ENCODE peak calls at places on chromosomes 16 and 17, in eight cellular contexts. One of them, this sample, is unnamed.

GRCh38 chr17:4492762-4493561 is 5.7 kb upstream of the SPNS2 start:
- DNase-seq in hepatocyte: peak
- DNase-seq in non-pigmented ciliary epithelial cell: no peak
- DNase-seq in NCI-H187 treated with DMSO at 0.1 percent for 48 hours: no peak
- DNase-seq in stimulated activated CD4-positive, alpha-beta T cell treated with anti-CD3 and anti-CD28 coated beads, Interleukin-1b, Interleukin-23, amount 100 ng/mL, for 24 hours: no peak
- DNase-seq in activated CD4-positive, alpha-beta T cell treated with anti-CD3 and anti-CD28 coated beads, Interleukin-2, amount 10 ng/mL, durations not matched to agents 24 days and 14 days: peak
- DNase-seq in cerebellum: no peak
- DNase-seq in Caco-2: peak
- DNase-seq in this sample: peak

GRCh38 chr17:17414316-17414937 is 62.4 kb upstream of the MED9 start:
- DNase-seq in hepatocyte: no peak
- DNase-seq in non-pigmented ciliary epithelial cell: no peak
- DNase-seq in stimulated activated CD4-positive, alpha-beta T cell treated with anti-CD3 and anti-CD28 coated beads, Interleukin-1b, Interleukin-23, amount 100 ng/mL, for 24 hours: no peak
- DNase-seq in Caco-2: no peak
- DNase-seq in NCI-H187 treated with DMSO at 0.1 percent for 48 hours: no peak
- DNase-seq in activated CD4-positive, alpha-beta T cell treated with anti-CD3 and anti-CD28 coated beads, Interleukin-2, amount 10 ng/mL, durations not matched to agents 24 days and 14 days: no peak
- DNase-seq in cerebellum: peak
- DNase-seq in this sample: no peak

GRCh38 chr17:27480699-27481098 is 24.5 kb downstream of the KSR1 start:
- DNase-seq in hepatocyte: no peak
- DNase-seq in cerebellum: no peak
- DNase-seq in activated CD4-positive, alpha-beta T cell treated with anti-CD3 and anti-CD28 coated beads, Interleukin-2, amount 10 ng/mL, durations not matched to agents 24 days and 14 days: peak
- DNase-seq in stimulated activated CD4-positive, alpha-beta T cell treated with anti-CD3 and anti-CD28 coated beads, Interleukin-1b, Interleukin-23, amount 100 ng/mL, for 24 hours: no peak
- DNase-seq in NCI-H187 treated with DMSO at 0.1 percent for 48 hours: no peak
- DNase-seq in Caco-2: no peak
- DNase-seq in non-pigmented ciliary epithelial cell: no peak
- DNase-seq in this sample: no peak

GRCh38 chr16:12062343-12063003 is 85.9 kb downstream of the SNX29 start:
- DNase-seq in cerebellum: no peak
- DNase-seq in stimulated activated CD4-positive, alpha-beta T cell treated with anti-CD3 and anti-CD28 coated beads, Interleukin-1b, Interleukin-23, amount 100 ng/mL, for 24 hours: no peak
- DNase-seq in Caco-2: no peak
- DNase-seq in NCI-H187 treated with DMSO at 0.1 percent for 48 hours: no peak
- DNase-seq in hepatocyte: no peak
- DNase-seq in non-pigmented ciliary epithelial cell: peak
- DNase-seq in activated CD4-positive, alpha-beta T cell treated with anti-CD3 and anti-CD28 coated beads, Interleukin-2, amount 10 ng/mL, durations not matched to agents 24 days and 14 days: no peak
- DNase-seq in this sample: peak

GRCh38 chr16:64545769-64546168 is 576.1 kb downstream of the CDH11 start:
- DNase-seq in stimulated activated CD4-positive, alpha-beta T cell treated with anti-CD3 and anti-CD28 coated beads, Interleukin-1b, Interleukin-23, amount 100 ng/mL, for 24 hours: no peak
- DNase-seq in NCI-H187 treated with DMSO at 0.1 percent for 48 hours: no peak
- DNase-seq in non-pigmented ciliary epithelial cell: no peak
- DNase-seq in hepatocyte: no peak
- DNase-seq in Caco-2: no peak
- DNase-seq in activated CD4-positive, alpha-beta T cell treated with anti-CD3 and anti-CD28 coated beads, Interleukin-2, amount 10 ng/mL, durations not matched to agents 24 days and 14 days: no peak
- DNase-seq in cerebellum: no peak
- DNase-seq in this sample: no peak

GRCh38 chr16:85137323-85138072 is 25.2 kb upstream of the CIBAR2 start:
- DNase-seq in Caco-2: peak
- DNase-seq in stimulated activated CD4-positive, alpha-beta T cell treated with anti-CD3 and anti-CD28 coated beads, Interleukin-1b, Interleukin-23, amount 100 ng/mL, for 24 hours: no peak
- DNase-seq in activated CD4-positive, alpha-beta T cell treated with anti-CD3 and anti-CD28 coated beads, Interleukin-2, amount 10 ng/mL, durations not matched to agents 24 days and 14 days: no peak
- DNase-seq in cerebellum: peak
- DNase-seq in non-pigmented ciliary epithelial cell: no peak
- DNase-seq in NCI-H187 treated with DMSO at 0.1 percent for 48 hours: no peak
- DNase-seq in hepatocyte: peak
- DNase-seq in this sample: peak

GRCh38 chr16:68166264-68166663 is 69.7 kb downstream of the ESRP2 start:
- DNase-seq in non-pigmented ciliary epithelial cell: no peak
- DNase-seq in hepatocyte: no peak
- DNase-seq in Caco-2: no peak
- DNase-seq in cerebellum: no peak
- DNase-seq in NCI-H187 treated with DMSO at 0.1 percent for 48 hours: no peak
- DNase-seq in activated CD4-positive, alpha-beta T cell treated with anti-CD3 and anti-CD28 coated beads, Interleukin-2, amount 10 ng/mL, durations not matched to agents 24 days and 14 days: no peak
- DNase-seq in stimulated activated CD4-positive, alpha-beta T cell treated with anti-CD3 and anti-CD28 coated beads, Interleukin-1b, Interleukin-23, amount 100 ng/mL, for 24 hours: no peak
- DNase-seq in this sample: no peak

GRCh38 chr16:19936431-19936830 is 51.8 kb upstream of the GPRC5B start:
- DNase-seq in stimulated activated CD4-positive, alpha-beta T cell treated with anti-CD3 and anti-CD28 coated beads, Interleukin-1b, Interleukin-23, amount 100 ng/mL, for 24 hours: no peak
- DNase-seq in cerebellum: peak
- DNase-seq in activated CD4-positive, alpha-beta T cell treated with anti-CD3 and anti-CD28 coated beads, Interleukin-2, amount 10 ng/mL, durations not matched to agents 24 days and 14 days: no peak
- DNase-seq in NCI-H187 treated with DMSO at 0.1 percent for 48 hours: no peak
- DNase-seq in Caco-2: no peak
- DNase-seq in hepatocyte: no peak
- DNase-seq in non-pigmented ciliary epithelial cell: no peak
- DNase-seq in this sample: no peak

GRCh38 chr16:50538411-50539052 is 9.7 kb upstream of the NKD1 start:
- DNase-seq in non-pigmented ciliary epithelial cell: no peak
- DNase-seq in cerebellum: no peak
- DNase-seq in hepatocyte: no peak
- DNase-seq in Caco-2: no peak
- DNase-seq in stimulated activated CD4-positive, alpha-beta T cell treated with anti-CD3 and anti-CD28 coated beads, Interleukin-1b, Interleukin-23, amount 100 ng/mL, for 24 hours: no peak
- DNase-seq in NCI-H187 treated with DMSO at 0.1 percent for 48 hours: no peak
- DNase-seq in activated CD4-positive, alpha-beta T cell treated with anti-CD3 and anti-CD28 coated beads, Interleukin-2, amount 10 ng/mL, durations not matched to agents 24 days and 14 days: no peak
- DNase-seq in this sample: no peak

GRCh38 chr17:69605571-69605970 is 191.1 kb downstream of the MAP2K6 start:
- DNase-seq in non-pigmented ciliary epithelial cell: no peak
- DNase-seq in Caco-2: no peak
- DNase-seq in NCI-H187 treated with DMSO at 0.1 percent for 48 hours: no peak
- DNase-seq in stimulated activated CD4-positive, alpha-beta T cell treated with anti-CD3 and anti-CD28 coated beads, Interleukin-1b, Interleukin-23, amount 100 ng/mL, for 24 hours: no peak
- DNase-seq in activated CD4-positive, alpha-beta T cell treated with anti-CD3 and anti-CD28 coated beads, Interleukin-2, amount 10 ng/mL, durations not matched to agents 24 days and 14 days: no peak
- DNase-seq in cerebellum: no peak
- DNase-seq in hepatocyte: no peak
- DNase-seq in this sample: no peak

GRCh38 chr16:15865742-15866141 is 8.9 kb upstream of the MYH11 start:
- DNase-seq in cerebellum: no peak
- DNase-seq in Caco-2: no peak
- DNase-seq in activated CD4-positive, alpha-beta T cell treated with anti-CD3 and anti-CD28 coated beads, Interleukin-2, amount 10 ng/mL, durations not matched to agents 24 days and 14 days: no peak
- DNase-seq in non-pigmented ciliary epithelial cell: no peak
- DNase-seq in stimulated activated CD4-positive, alpha-beta T cell treated with anti-CD3 and anti-CD28 coated beads, Interleukin-1b, Interleukin-23, amount 100 ng/mL, for 24 hours: no peak
- DNase-seq in hepatocyte: no peak
- DNase-seq in NCI-H187 treated with DMSO at 0.1 percent for 48 hours: no peak
- DNase-seq in this sample: no peak

GRCh38 chr16:84239910-84240309 is at the start of gene KCNG4:
- DNase-seq in activated CD4-positive, alpha-beta T cell treated with anti-CD3 and anti-CD28 coated beads, Interleukin-2, amount 10 ng/mL, durations not matched to agents 24 days and 14 days: no peak
- DNase-seq in NCI-H187 treated with DMSO at 0.1 percent for 48 hours: no peak
- DNase-seq in non-pigmented ciliary epithelial cell: no peak
- DNase-seq in hepatocyte: no peak
- DNase-seq in cerebellum: no peak
- DNase-seq in Caco-2: no peak
- DNase-seq in stimulated activated CD4-positive, alpha-beta T cell treated with anti-CD3 and anti-CD28 coated beads, Interleukin-1b, Interleukin-23, amount 100 ng/mL, for 24 hours: no peak
- DNase-seq in this sample: no peak

GRCh38 chr16:67758966-67759365 is 39.9 kb upstream of the GFOD2 start:
- DNase-seq in cerebellum: no peak
- DNase-seq in hepatocyte: no peak
- DNase-seq in NCI-H187 treated with DMSO at 0.1 percent for 48 hours: no peak
- DNase-seq in Caco-2: no peak
- DNase-seq in stimulated activated CD4-positive, alpha-beta T cell treated with anti-CD3 and anti-CD28 coated beads, Interleukin-1b, Interleukin-23, amount 100 ng/mL, for 24 hours: no peak
- DNase-seq in activated CD4-positive, alpha-beta T cell treated with anti-CD3 and anti-CD28 coated beads, Interleukin-2, amount 10 ng/mL, durations not matched to agents 24 days and 14 days: no peak
- DNase-seq in non-pigmented ciliary epithelial cell: no peak
- DNase-seq in this sample: no peak

GRCh38 chr16:68234188-68235104 is 1.5 kb downstream of the ESRP2 start:
- DNase-seq in Caco-2: peak
- DNase-seq in NCI-H187 treated with DMSO at 0.1 percent for 48 hours: no peak
- DNase-seq in hepatocyte: peak
- DNase-seq in activated CD4-positive, alpha-beta T cell treated with anti-CD3 and anti-CD28 coated beads, Interleukin-2, amount 10 ng/mL, durations not matched to agents 24 days and 14 days: peak
- DNase-seq in non-pigmented ciliary epithelial cell: no peak
- DNase-seq in cerebellum: no peak
- DNase-seq in stimulated activated CD4-positive, alpha-beta T cell treated with anti-CD3 and anti-CD28 coated beads, Interleukin-1b, Interleukin-23, amount 100 ng/mL, for 24 hours: no peak
- DNase-seq in this sample: peak

GRCh38 chr16:86628614-86629013 is 50.3 kb downstream of the FOXL1 start:
- DNase-seq in Caco-2: no peak
- DNase-seq in cerebellum: no peak
- DNase-seq in stimulated activated CD4-positive, alpha-beta T cell treated with anti-CD3 and anti-CD28 coated beads, Interleukin-1b, Interleukin-23, amount 100 ng/mL, for 24 hours: no peak
- DNase-seq in NCI-H187 treated with DMSO at 0.1 percent for 48 hours: no peak
- DNase-seq in non-pigmented ciliary epithelial cell: no peak
- DNase-seq in activated CD4-positive, alpha-beta T cell treated with anti-CD3 and anti-CD28 coated beads, Interleukin-2, amount 10 ng/mL, durations not matched to agents 24 days and 14 days: no peak
- DNase-seq in hepatocyte: no peak
- DNase-seq in this sample: no peak

GRCh38 chr17:66951605-66951953 is 12.9 kb upstream of the CACNG4 start:
- DNase-seq in stimulated activated CD4-positive, alpha-beta T cell treated with anti-CD3 and anti-CD28 coated beads, Interleukin-1b, Interleukin-23, amount 100 ng/mL, for 24 hours: no peak
- DNase-seq in cerebellum: no peak
- DNase-seq in activated CD4-positive, alpha-beta T cell treated with anti-CD3 and anti-CD28 coated beads, Interleukin-2, amount 10 ng/mL, durations not matched to agents 24 days and 14 days: no peak
- DNase-seq in Caco-2: peak
- DNase-seq in non-pigmented ciliary epithelial cell: no peak
- DNase-seq in hepatocyte: peak
- DNase-seq in NCI-H187 treated with DMSO at 0.1 percent for 48 hours: no peak
- DNase-seq in this sample: peak

GRCh38 chr17:60528828-60529227 is 2.8 kb upstream of the APPBP2 start:
- DNase-seq in NCI-H187 treated with DMSO at 0.1 percent for 48 hours: no peak
- DNase-seq in cerebellum: no peak
- DNase-seq in Caco-2: no peak
- DNase-seq in hepatocyte: no peak
- DNase-seq in activated CD4-positive, alpha-beta T cell treated with anti-CD3 and anti-CD28 coated beads, Interleukin-2, amount 10 ng/mL, durations not matched to agents 24 days and 14 days: no peak
- DNase-seq in non-pigmented ciliary epithelial cell: no peak
- DNase-seq in stimulated activated CD4-positive, alpha-beta T cell treated with anti-CD3 and anti-CD28 coated beads, Interleukin-1b, Interleukin-23, amount 100 ng/mL, for 24 hours: no peak
- DNase-seq in this sample: no peak

GRCh38 chr16:27169511-27170071 is 33.7 kb upstream of the KDM8 start:
- DNase-seq in cerebellum: peak
- DNase-seq in NCI-H187 treated with DMSO at 0.1 percent for 48 hours: no peak
- DNase-seq in Caco-2: no peak
- DNase-seq in activated CD4-positive, alpha-beta T cell treated with anti-CD3 and anti-CD28 coated beads, Interleukin-2, amount 10 ng/mL, durations not matched to agents 24 days and 14 days: peak
- DNase-seq in stimulated activated CD4-positive, alpha-beta T cell treated with anti-CD3 and anti-CD28 coated beads, Interleukin-1b, Interleukin-23, amount 100 ng/mL, for 24 hours: peak
- DNase-seq in hepatocyte: peak
- DNase-seq in non-pigmented ciliary epithelial cell: peak
- DNase-seq in this sample: peak

GRCh38 chr16:72945611-72946010 is 102.3 kb downstream of the ZFHX3 start:
- DNase-seq in activated CD4-positive, alpha-beta T cell treated with anti-CD3 and anti-CD28 coated beads, Interleukin-2, amount 10 ng/mL, durations not matched to agents 24 days and 14 days: no peak
- DNase-seq in cerebellum: no peak
- DNase-seq in Caco-2: no peak
- DNase-seq in NCI-H187 treated with DMSO at 0.1 percent for 48 hours: no peak
- DNase-seq in stimulated activated CD4-positive, alpha-beta T cell treated with anti-CD3 and anti-CD28 coated beads, Interleukin-1b, Interleukin-23, amount 100 ng/mL, for 24 hours: no peak
- DNase-seq in hepatocyte: no peak
- DNase-seq in non-pigmented ciliary epithelial cell: no peak
- DNase-seq in this sample: no peak

GRCh38 chr16:56115817-56116576 is 75.3 kb upstream of the GNAO1 start:
- DNase-seq in stimulated activated CD4-positive, alpha-beta T cell treated with anti-CD3 and anti-CD28 coated beads, Interleukin-1b, Interleukin-23, amount 100 ng/mL, for 24 hours: no peak
- DNase-seq in activated CD4-positive, alpha-beta T cell treated with anti-CD3 and anti-CD28 coated beads, Interleukin-2, amount 10 ng/mL, durations not matched to agents 24 days and 14 days: peak
- DNase-seq in non-pigmented ciliary epithelial cell: no peak
- DNase-seq in NCI-H187 treated with DMSO at 0.1 percent for 48 hours: no peak
- DNase-seq in hepatocyte: no peak
- DNase-seq in cerebellum: no peak
- DNase-seq in Caco-2: no peak
- DNase-seq in this sample: no peak

GRCh38 chr16:84482001-84482891 is 22.2 kb downstream of the MEAK7 start:
- DNase-seq in NCI-H187 treated with DMSO at 0.1 percent for 48 hours: no peak
- DNase-seq in activated CD4-positive, alpha-beta T cell treated with anti-CD3 and anti-CD28 coated beads, Interleukin-2, amount 10 ng/mL, durations not matched to agents 24 days and 14 days: no peak
- DNase-seq in hepatocyte: peak
- DNase-seq in Caco-2: no peak
- DNase-seq in cerebellum: peak
- DNase-seq in stimulated activated CD4-positive, alpha-beta T cell treated with anti-CD3 and anti-CD28 coated beads, Interleukin-1b, Interleukin-23, amount 100 ng/mL, for 24 hours: no peak
- DNase-seq in non-pigmented ciliary epithelial cell: no peak
- DNase-seq in this sample: no peak

GRCh38 chr16:81432899-81433560 is 11.6 kb upstream of the CMIP start:
- DNase-seq in hepatocyte: no peak
- DNase-seq in Caco-2: no peak
- DNase-seq in stimulated activated CD4-positive, alpha-beta T cell treated with anti-CD3 and anti-CD28 coated beads, Interleukin-1b, Interleukin-23, amount 100 ng/mL, for 24 hours: no peak
- DNase-seq in cerebellum: no peak
- DNase-seq in non-pigmented ciliary epithelial cell: no peak
- DNase-seq in NCI-H187 treated with DMSO at 0.1 percent for 48 hours: no peak
- DNase-seq in activated CD4-positive, alpha-beta T cell treated with anti-CD3 and anti-CD28 coated beads, Interleukin-2, amount 10 ng/mL, durations not matched to agents 24 days and 14 days: no peak
- DNase-seq in this sample: no peak

GRCh38 chr17:77746901-77747620 is 211.4 kb upstream of the TNRC6C start:
- DNase-seq in non-pigmented ciliary epithelial cell: no peak
- DNase-seq in cerebellum: no peak
- DNase-seq in stimulated activated CD4-positive, alpha-beta T cell treated with anti-CD3 and anti-CD28 coated beads, Interleukin-1b, Interleukin-23, amount 100 ng/mL, for 24 hours: no peak
- DNase-seq in activated CD4-positive, alpha-beta T cell treated with anti-CD3 and anti-CD28 coated beads, Interleukin-2, amount 10 ng/mL, durations not matched to agents 24 days and 14 days: no peak
- DNase-seq in NCI-H187 treated with DMSO at 0.1 percent for 48 hours: no peak
- DNase-seq in Caco-2: no peak
- DNase-seq in hepatocyte: peak
- DNase-seq in this sample: no peak

GRCh38 chr16:87968541-87968940 is 17.3 kb downstream of the BANP start:
- DNase-seq in Caco-2: no peak
- DNase-seq in activated CD4-positive, alpha-beta T cell treated with anti-CD3 and anti-CD28 coated beads, Interleukin-2, amount 10 ng/mL, durations not matched to agents 24 days and 14 days: no peak
- DNase-seq in cerebellum: no peak
- DNase-seq in non-pigmented ciliary epithelial cell: peak
- DNase-seq in hepatocyte: no peak
- DNase-seq in NCI-H187 treated with DMSO at 0.1 percent for 48 hours: no peak
- DNase-seq in stimulated activated CD4-positive, alpha-beta T cell treated with anti-CD3 and anti-CD28 coated beads, Interleukin-1b, Interleukin-23, amount 100 ng/mL, for 24 hours: no peak
- DNase-seq in this sample: no peak

GRCh38 chr16:1363501-1364041 is 11.8 kb downstream of the GNPTG start:
- DNase-seq in Caco-2: peak
- DNase-seq in cerebellum: peak
- DNase-seq in hepatocyte: peak
- DNase-seq in non-pigmented ciliary epithelial cell: no peak
- DNase-seq in NCI-H187 treated with DMSO at 0.1 percent for 48 hours: no peak
- DNase-seq in activated CD4-positive, alpha-beta T cell treated with anti-CD3 and anti-CD28 coated beads, Interleukin-2, amount 10 ng/mL, durations not matched to agents 24 days and 14 days: peak
- DNase-seq in stimulated activated CD4-positive, alpha-beta T cell treated with anti-CD3 and anti-CD28 coated beads, Interleukin-1b, Interleukin-23, amount 100 ng/mL, for 24 hours: peak
- DNase-seq in this sample: peak

GRCh38 chr16:85854935-85855334 is 44.0 kb upstream of the IRF8 start:
- DNase-seq in stimulated activated CD4-positive, alpha-beta T cell treated with anti-CD3 and anti-CD28 coated beads, Interleukin-1b, Interleukin-23, amount 100 ng/mL, for 24 hours: no peak
- DNase-seq in hepatocyte: no peak
- DNase-seq in NCI-H187 treated with DMSO at 0.1 percent for 48 hours: no peak
- DNase-seq in activated CD4-positive, alpha-beta T cell treated with anti-CD3 and anti-CD28 coated beads, Interleukin-2, amount 10 ng/mL, durations not matched to agents 24 days and 14 days: no peak
- DNase-seq in cerebellum: no peak
- DNase-seq in Caco-2: no peak
- DNase-seq in non-pigmented ciliary epithelial cell: no peak
- DNase-seq in this sample: no peak

GRCh38 chr16:66524601-66525164 is 25.2 kb downstream of the TK2 start:
- DNase-seq in stimulated activated CD4-positive, alpha-beta T cell treated with anti-CD3 and anti-CD28 coated beads, Interleukin-1b, Interleukin-23, amount 100 ng/mL, for 24 hours: no peak
- DNase-seq in activated CD4-positive, alpha-beta T cell treated with anti-CD3 and anti-CD28 coated beads, Interleukin-2, amount 10 ng/mL, durations not matched to agents 24 days and 14 days: peak
- DNase-seq in cerebellum: no peak
- DNase-seq in NCI-H187 treated with DMSO at 0.1 percent for 48 hours: no peak
- DNase-seq in non-pigmented ciliary epithelial cell: no peak
- DNase-seq in Caco-2: no peak
- DNase-seq in hepatocyte: no peak
- DNase-seq in this sample: no peak